ENCODE peak calls at places on chromosomes 1 and 21, in four cellular contexts. N is K562, T is HepG2, X is GM12878. W is an unnamed sample.

GRCh38 chr1:41658444-41659158 is 174.1 kb upstream of the EDN2 start:
- DNase-seq in N (no peak), T (no peak), X (no peak), W (no peak)

GRCh38 chr1:152969036-152969435 is 1.4 kb upstream of the SPRR4 start:
- DNase-seq in N (no peak), T (no peak), X (no peak), W (no peak)

GRCh38 chr1:92329356-92330129 is 30.7 kb downstream of the RPAP2 start:
- DNase-seq in N (no peak), T (no peak), X (no peak), W (no peak)

GRCh38 chr1:116375165-116375883 is 2.3 kb downstream of the ATP1A1 start:
- DNase-seq in N (no peak), T (peak), X (no peak), W (no peak)

GRCh38 chr1:83857108-83857507 is 141.8 kb downstream of the TTLL7 start:
- DNase-seq in N (no peak), T (no peak), X (no peak), W (no peak)

GRCh38 chr21:44800971-44801467 is 601 bp downstream of the UBE2G2 start:
- DNase-seq in N (peak), T (peak), X (no peak), W (no peak)

GRCh38 chr1:181469829-181470228 is 13.5 kb upstream of the CACNA1E start:
- DNase-seq in N (peak), T (no peak), X (no peak), W (no peak)

GRCh38 chr21:43598416-43599120 is 60.7 kb downstream of the HSF2BP start:
- DNase-seq in N (no peak), T (no peak), X (no peak), W (no peak)

GRCh38 chr1:148264374-148265276 is 112.5 kb upstream of the NBPF11 start:
- DNase-seq in N (peak), T (no peak), X (no peak), W (peak)

GRCh38 chr1:235908742-235909520 is 42.2 kb upstream of the LYST start:
- DNase-seq in N (no peak), T (no peak), X (no peak), W (no peak)

GRCh38 chr1:1137256-1138045 is 21.6 kb upstream of the C1orf159 start:
- DNase-seq in N (peak), T (no peak), X (no peak), W (no peak)

GRCh38 chr1:21278208-21278861 is 11.9 kb downstream of the ECE1 start:
- DNase-seq in N (no peak), T (no peak), X (no peak), W (no peak)

GRCh38 chr1:230300322-230301301 is 125.5 kb downstream of the PGBD5 start:
- DNase-seq in N (no peak), T (no peak), X (no peak), W (no peak)

GRCh38 chr1:8879348-8880067 is 1.0 kb upstream of the ENO1 start:
- DNase-seq in N (no peak), T (no peak), X (no peak), W (no peak)

GRCh38 chr21:25039461-25040380 is 567.6 kb downstream of the MRPL39 start:
- DNase-seq in N (no peak), T (no peak), X (peak), W (no peak)

GRCh38 chr1:77308889-77309621 is 27.2 kb downstream of the AK5 start:
- DNase-seq in N (no peak), T (no peak), X (no peak), W (no peak)

GRCh38 chr1:242890211-242890741 is 364.8 kb downstream of the CEP170 start:
- DNase-seq in N (no peak), T (no peak), X (no peak), W (peak)

GRCh38 chr1:105591681-105592080 is 1464.8 kb upstream of the PRMT6 start:
- DNase-seq in N (no peak), T (no peak), X (no peak), W (no peak)

GRCh38 chr1:223153177-223154119 is 10.4 kb upstream of the TLR5 start:
- DNase-seq in N (no peak), T (no peak), X (no peak), W (no peak)

GRCh38 chr1:46180082-46180616 is 3.9 kb upstream of the P3R3URF start:
- DNase-seq in N (peak), T (peak), X (no peak), W (peak)

GRCh38 chr1:14954210-14954609 is 199.3 kb upstream of the TMEM51 start:
- DNase-seq in N (no peak), T (no peak), X (no peak), W (no peak)

GRCh38 chr1:6695861-6696260 is 5.8 kb downstream of the DNAJC11 start:
- DNase-seq in N (no peak), T (no peak), X (no peak), W (no peak)

GRCh38 chr1:184050631-184051030 is 899 bp upstream of the TSEN15 start:
- DNase-seq in N (no peak), T (no peak), X (no peak), W (no peak)

GRCh38 chr1:36097693-36098585 is 9.2 kb downstream of the ADPRS start:
- DNase-seq in N (no peak), T (no peak), X (no peak), W (no peak)
- TF ChIP-seq ATF2 in N (no peak), T (no peak), X (no peak), W (no peak)

GRCh38 chr1:155218854-155219591 is 10.5 kb downstream of the MTX1 start:
- DNase-seq in N (peak), T (no peak), X (no peak), W (peak)
- TF ChIP-seq BRCA1 in N (no peak), T (no peak), X (no peak), W (no peak)

GRCh38 chr1:225509770-225510169 is 81.9 kb upstream of the LBR start:
- DNase-seq in N (no peak), T (peak), X (no peak), W (no peak)
- TF ChIP-seq ATF2 in N (no peak), T (no peak), X (no peak), W (no peak)

GRCh38 chr1:167447521-167448136 is 70.7 kb downstream of the CD247 start:
- DNase-seq in N (peak), T (no peak), X (no peak), W (no peak)
- TF ChIP-seq BRCA1 in N (no peak), T (no peak), X (no peak), W (no peak)

GRCh38 chr1:157437301-157437700 is 115.0 kb downstream of the FCRL5 start:
- DNase-seq in N (no peak), T (no peak), X (no peak), W (no peak)

GRCh38 chr1:157439318-157439954 is 112.9 kb downstream of the FCRL5 start:
- DNase-seq in N (no peak), T (no peak), X (no peak), W (no peak)

GRCh38 chr1:157438236-157439012 is 113.9 kb downstream of the FCRL5 start:
- DNase-seq in N (no peak), T (no peak), X (no peak), W (no peak)

GRCh38 chr1:157442065-157442464 is 110.2 kb downstream of the FCRL5 start:
- DNase-seq in N (no peak), T (peak), X (no peak), W (no peak)
- TF ChIP-seq ATF2 in N (no peak), T (no peak), X (no peak), W (no peak)

DNA sequence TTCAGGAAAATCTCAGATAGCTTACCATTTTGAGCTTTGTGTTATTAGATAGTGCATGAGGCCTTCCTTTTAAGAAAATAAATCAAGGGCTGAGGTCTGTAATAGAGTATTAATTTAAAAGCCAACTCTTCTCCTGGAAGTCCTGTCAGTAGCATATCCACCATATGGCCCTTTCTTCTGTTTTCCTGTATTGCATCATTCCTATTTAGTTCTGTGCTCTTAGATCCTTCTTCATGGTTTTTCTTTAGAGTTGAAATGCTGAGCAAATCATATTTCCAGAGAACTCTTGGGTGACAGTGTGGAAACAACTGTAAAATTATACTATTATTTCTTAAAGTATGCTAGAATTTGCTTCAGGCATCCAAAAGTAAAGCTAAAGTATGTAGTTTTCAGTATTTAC is 91.7 kb downstream of the TTC3 start:
- DNase-seq in N (no peak), T (no peak), X (no peak), W (no peak)
- TF ChIP-seq BRCA1 in N (no peak), T (no peak), X (no peak), W (no peak)

GRCh38 chr1:211133841-211134669 is at the start of gene KCNH1:
- DNase-seq in N (peak), T (peak), X (peak), W (peak)

GRCh38 chr1:211129790-211130189 is 4.2 kb downstream of the KCNH1 start:
- DNase-seq in N (no peak), T (no peak), X (no peak), W (no peak)

GRCh38 chr1:211135342-211135950 is 1.5 kb upstream of the KCNH1 start:
- DNase-seq in N (peak), T (peak), X (peak), W (no peak)

GRCh38 chr1:211132681-211133392 is 1.1 kb downstream of the KCNH1 start:
- DNase-seq in N (no peak), T (no peak), X (no peak), W (no peak)

DNA sequence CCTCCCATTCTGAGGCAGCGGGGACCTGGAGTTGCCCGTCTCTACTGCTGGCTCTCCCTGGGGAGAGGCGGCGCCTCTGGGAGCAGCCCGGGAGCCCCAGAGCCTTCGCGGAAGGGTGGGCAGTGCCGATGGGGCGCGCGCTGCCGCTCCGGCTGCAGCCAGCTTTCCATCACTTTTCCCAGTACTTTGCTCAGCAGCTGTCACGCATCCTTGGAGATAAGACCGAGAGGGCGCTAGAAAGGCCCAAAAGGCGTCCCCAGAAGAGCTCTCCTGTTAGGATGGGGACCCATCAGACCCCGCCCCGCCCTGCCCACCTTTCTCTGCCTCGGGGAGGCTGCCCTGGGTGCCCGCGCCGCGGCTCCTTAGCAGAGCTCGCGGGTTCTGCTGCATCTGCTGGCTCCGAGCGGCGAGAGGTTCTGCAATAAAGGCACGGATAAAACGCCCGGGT is 531 bp downstream of the KCNH1 start:
- DNase-seq in N (no peak), T (no peak), X (no peak), W (peak)
- TF ChIP-seq ATF2 in N (no peak), T (no peak), X (no peak), W (no peak)

GRCh38 chr1:24345334-24345733 is 26.2 kb downstream of the GRHL3 start:
- DNase-seq in N (no peak), T (no peak), X (no peak), W (no peak)

GRCh38 chr1:24347159-24347931 is 28.2 kb downstream of the GRHL3 start:
- DNase-seq in N (no peak), T (no peak), X (no peak), W (no peak)

GRCh38 chr1:24343412-24344089 is 24.4 kb downstream of the GRHL3 start:
- DNase-seq in N (no peak), T (no peak), X (no peak), W (no peak)

GRCh38 chr1:24341260-24341659 is 22.1 kb downstream of the GRHL3 start:
- DNase-seq in N (no peak), T (no peak), X (no peak), W (no peak)

GRCh38 chr1:24344090-24344742 is 25.1 kb downstream of the GRHL3 start:
- DNase-seq in N (no peak), T (no peak), X (no peak), W (no peak)
- TF ChIP-seq BRCA1 in N (no peak), T (no peak), X (no peak), W (no peak)

W was measured in H1.